ENCODE peak calls at places on chromosomes 5 and 9, in four cellular contexts. N is effector memory CD4-positive, alpha-beta T cell; P is psoas muscle; K is CD8-positive, alpha-beta T cell. O is an unnamed sample.

GRCh38 chr9:36818965-36819870 is 214.8 kb downstream of the PAX5 start:
- DNase-seq in N (no peak), P (no peak), K (no peak), O (no peak)

GRCh38 chr5:56552612-56553268 is 262.6 kb upstream of the MAP3K1 start:
- DNase-seq in N (no peak), P (no peak), K (no peak), O (no peak)

GRCh38 chr9:32955655-32956478 is 45.6 kb downstream of the APTX start:
- DNase-seq in N (no peak), P (peak; percentile 15), K (no peak), O (no peak)

GRCh38 chr5:52956915-52957747 is 32.0 kb upstream of the ITGA2 start:
- DNase-seq in N (no peak), P (no peak), K (no peak), O (no peak)

GRCh38 chr5:22465616-22466015 is 387.5 kb downstream of the CDH12 start:
- DNase-seq in N (no peak), P (no peak), K (no peak), O (no peak)

GRCh38 chr5:14960120-14960462 is 88.5 kb upstream of the ANKH start:
- DNase-seq in N (no peak), P (no peak), K (no peak), O (no peak)

GRCh38 chr5:140882591-140882899 is 621 bp downstream of the PCDHA13 start:
- DNase-seq in N (no peak), P (no peak), K (no peak), O (no peak)

GRCh38 chr9:99011161-99011709 is 67.5 kb downstream of the COL15A1 start:
- DNase-seq in N (no peak), P (no peak), K (no peak), O (no peak)

GRCh38 chr5:135670588-135670987 is 91.8 kb upstream of the CXCL14 start:
- DNase-seq in N (no peak), P (no peak), K (no peak), O (no peak)

GRCh38 chr5:178590141-178590923 is at the start of gene COL23A1:
- DNase-seq in N (no peak), P (peak; percentile 59), K (peak; percentile 20), O (no peak)

GRCh38 chr5:172722309-172722815 is 48.6 kb downstream of the DUSP1 start:
- DNase-seq in N (peak; percentile 24), P (no peak), K (peak; percentile 12), O (no peak)

DNA sequence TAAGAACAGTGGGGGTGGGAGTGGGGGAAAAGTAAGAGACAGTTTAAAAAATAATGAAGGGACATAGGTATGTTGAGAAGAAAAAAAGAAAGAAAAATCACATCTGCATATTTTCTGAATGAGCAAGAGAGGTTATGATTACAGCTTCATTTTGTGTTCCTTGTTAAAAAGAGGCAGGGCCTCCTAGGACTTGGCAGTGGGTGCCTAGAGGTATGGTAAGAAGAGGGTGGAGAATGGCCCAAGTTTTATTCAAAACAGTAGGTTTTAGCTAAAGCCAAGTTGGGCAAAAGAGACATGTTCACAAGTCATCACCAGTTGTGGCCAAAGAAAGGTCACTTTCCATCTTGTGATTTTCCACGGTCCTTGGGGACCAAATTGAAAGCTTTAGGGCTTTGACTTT is 643.4 kb downstream of the CCDC171 start:
- DNase-seq in N (no peak), P (no peak), K (no peak), O (no peak)
- H3K27ac ChIP-seq in N (no peak overlapping the region), P (no peak overlapping the region), K (no peak overlapping the region), O (no peak overlapping the region)

GRCh38 chr9:108937561-108938305 is 3.5 kb downstream of the ABITRAM start:
- DNase-seq in N (no peak), P (no peak), K (no peak), O (no peak)

GRCh38 chr9:108934323-108934885 is at the start of gene ABITRAM:
- DNase-seq in N (peak; percentile 75), P (peak; percentile 76), K (peak; percentile 71), O (peak; percentile 83)

GRCh38 chr9:108928386-108928785 is 5.5 kb downstream of the ELP1 start:
- DNase-seq in N (no peak), P (no peak), K (no peak), O (no peak)

GRCh38 chr9:108933641-108934322 is at the start of gene ELP1:
- DNase-seq in N (peak; percentile 91), P (peak; percentile 92), K (peak; percentile 86), O (peak; percentile 44)

GRCh38 chr9:108933231-108933630 is 693 bp downstream of the ELP1 start:
- DNase-seq in N (no peak), P (no peak), K (no peak), O (no peak)
- H3K27ac ChIP-seq in N (peak overlapping the region; percentile 89), P (peak overlapping the region; percentile 93), K (peak overlapping the region; percentile 93), O (no peak overlapping the region)

GRCh38 chr9:81574399-81574798 is 114.9 kb downstream of the TLE1 start:
- DNase-seq in N (no peak), P (no peak), K (no peak), O (no peak)
- H3K27ac ChIP-seq in N (no peak overlapping the region), P (no peak overlapping the region), K (no peak overlapping the region), O (no peak overlapping the region)

GRCh38 chr5:321726-322251 is 275 bp downstream of the AHRR start:
- DNase-seq in N (no peak), P (no peak), K (no peak), O (no peak)
- H3K27ac ChIP-seq in N (no peak overlapping the region), P (no peak overlapping the region), K (no peak overlapping the region), O (no peak overlapping the region)

DNA sequence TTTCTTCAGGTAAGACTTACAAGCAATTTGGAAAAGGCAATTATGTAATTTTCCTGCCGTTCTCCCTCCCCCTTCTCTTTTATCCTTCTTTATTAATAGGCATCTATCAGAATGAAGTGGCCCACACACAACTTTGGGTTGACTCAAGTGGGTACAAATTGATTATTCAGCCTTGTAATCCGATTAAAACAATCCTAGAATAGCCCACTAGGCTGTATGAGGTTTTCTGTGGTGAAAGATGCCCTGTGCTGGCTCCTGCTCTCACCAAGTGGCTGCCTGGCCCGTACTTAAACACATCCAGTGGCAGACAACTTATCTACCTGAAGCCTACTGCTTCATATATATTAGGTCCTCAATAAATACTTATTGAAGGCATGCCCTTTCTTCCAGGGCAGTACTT is 177.3 kb upstream of the C9orf72 start:
- DNase-seq in N (no peak), P (no peak), K (no peak), O (no peak)
- H3K27ac ChIP-seq in N (no peak overlapping the region), P (no peak overlapping the region), K (no peak overlapping the region), O (no peak overlapping the region)

DNA sequence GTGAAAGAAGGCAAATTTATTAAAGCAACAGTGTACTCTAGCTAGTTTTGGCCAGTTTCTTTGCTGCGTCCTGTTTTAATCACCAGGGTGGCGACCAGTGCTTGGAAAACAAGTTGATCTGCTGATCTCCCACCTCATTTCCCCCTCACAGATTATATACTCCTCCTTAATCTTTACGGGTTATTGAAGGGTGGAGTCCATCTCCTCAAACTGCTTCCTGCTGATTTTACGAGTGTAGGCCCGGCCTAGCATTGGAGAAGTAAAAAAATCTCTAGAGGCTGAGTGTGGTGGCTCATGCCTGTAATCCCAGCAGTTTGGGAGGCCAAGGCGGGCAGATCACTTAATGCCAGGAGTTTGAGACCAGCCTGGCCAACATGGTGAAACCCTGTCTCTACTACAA is 14.0 kb upstream of the CFAP95 start:
- DNase-seq in N (no peak), P (no peak), K (no peak), O (no peak)
- H3K27ac ChIP-seq in N (no peak overlapping the region), P (no peak overlapping the region), K (no peak overlapping the region), O (no peak overlapping the region)

GRCh38 chr9:127058645-127059021 is 63.8 kb downstream of the ANGPTL2 start:
- DNase-seq in N (no peak), P (no peak), K (no peak), O (no peak)
- H3K27ac ChIP-seq in N (no peak overlapping the region), P (peak overlapping the region; percentile 63), K (no peak overlapping the region), O (peak overlapping the region; percentile 87)

O was measured in caudate nucleus.